ENCODE peak calls at places on chromosomes 11 and 22, in nine cellular contexts. O is iPS DF 19.7, B is neural progenitor cell, R is NCI-H1105 treated with DMSO at 0.1 percent for 48 hours, S is GM13976, T is A549, W is astrocyte of the spinal cord, X is AG20443, U is ureter. P is an unnamed sample.

GRCh38 chr11:119501777-119502405 is 78.9 kb upstream of the THY1 start:
- DNase-seq in O (no peak), B (peak; percentile 77), R (no peak), S (no peak), T (no peak), W (no peak), X (no peak), U (no peak), P (no peak)

GRCh38 chr11:118003456-118003855 is 17.3 kb downstream of the IL10RA start:
- DNase-seq in O (no peak), B (no peak), R (no peak), S (no peak), T (no peak), W (no peak), X (no peak), U (no peak), P (no peak)

GRCh38 chr22:31692186-31692886 is 30.3 kb upstream of the PISD start:
- DNase-seq in O (no peak), B (no peak), R (no peak), S (no peak), T (no peak), W (peak; percentile 50), X (no peak), U (no peak), P (no peak)

GRCh38 chr11:33830903-33831648 is 56.8 kb upstream of the FBXO3 start:
- DNase-seq in O (no peak), B (no peak), R (no peak), S (no peak), T (no peak), W (peak; percentile 35), X (no peak), U (no peak), P (no peak)

GRCh38 chr11:14388352-14388751 is 29.4 kb upstream of the RRAS2 start:
- DNase-seq in O (no peak), B (no peak), R (no peak), S (no peak), T (no peak), W (no peak), X (no peak), U (no peak), P (no peak)

GRCh38 chr11:21564813-21565212 is 628.1 kb upstream of the ANO5 start:
- DNase-seq in O (no peak), B (no peak), R (no peak), S (no peak), T (peak; percentile 42), W (no peak), X (no peak), U (no peak), P (no peak)

GRCh38 chr22:17941501-17942406 is 82.6 kb downstream of the MICAL3 start:
- DNase-seq in O (no peak), B (no peak), R (no peak), S (no peak), T (no peak), W (no peak), X (no peak), U (no peak), P (no peak)

GRCh38 chr11:71336176-71336995 is 84.0 kb upstream of the SHANK2 start:
- DNase-seq in O (no peak), B (no peak), R (no peak), S (no peak), T (peak; percentile 10), W (no peak), X (no peak), U (no peak), P (no peak)

GRCh38 chr11:108916290-108916689 is 251.4 kb downstream of the DDX10 start:
- DNase-seq in O (no peak), B (no peak), R (no peak), S (no peak), T (no peak), W (peak; percentile 30), X (peak; percentile 13), U (no peak), P (no peak)

GRCh38 chr11:1876361-1877063 is 15.2 kb downstream of the PRR33 start:
- DNase-seq in O (no peak), B (peak; percentile 65), R (no peak), S (no peak), T (peak; percentile 48), W (peak; percentile 65), X (peak; percentile 65), U (no peak), P (no peak)

GRCh38 chr11:112017538-112017937 is 7.7 kb upstream of the DLAT start:
- DNase-seq in O (no peak), B (no peak), R (no peak), S (no peak), T (no peak), W (no peak), X (peak; percentile 47), U (no peak), P (no peak)

GRCh38 chr11:96481806-96482592 is 92.2 kb downstream of the JRKL start:
- DNase-seq in O (no peak), B (no peak), R (no peak), S (no peak), T (no peak), W (no peak), X (no peak), U (no peak), P (no peak)

GRCh38 chr22:46415816-46416536 is 80.5 kb downstream of the TRMU start:
- DNase-seq in O (no peak), B (no peak), R (no peak), S (no peak), T (no peak), W (peak; percentile 72), X (peak; percentile 63), U (no peak), P (no peak)

GRCh38 chr11:85749287-85749834 is 61.6 kb downstream of the SYTL2 start:
- DNase-seq in O (no peak), B (no peak), R (no peak), S (no peak), T (no peak), W (no peak), X (no peak), U (no peak), P (no peak)

GRCh38 chr11:70106757-70107156 is 28.6 kb downstream of the ANO1 start:
- DNase-seq in O (no peak), B (no peak), R (no peak), S (no peak), T (no peak), W (no peak), X (no peak), U (no peak), P (no peak)

GRCh38 chr11:1939006-1939626 is 8.0 kb upstream of the MRPL23 start:
- DNase-seq in O (no peak), B (no peak), R (no peak), S (peak; percentile 68), T (no peak), W (no peak), X (peak; percentile 19), U (peak; percentile 37), P (peak; percentile 51)

GRCh38 chr22:31626427-31627150 is 35.4 kb downstream of the PISD start:
- DNase-seq in O (no peak), B (no peak), R (no peak), S (no peak), T (no peak), W (no peak), X (peak; percentile 74), U (no peak), P (no peak)

GRCh38 chr22:20171288-20172037 is 20.6 kb upstream of the CCDC188 start:
- DNase-seq in O (no peak), B (no peak), R (no peak), S (no peak), T (no peak), W (no peak), X (no peak), U (no peak), P (no peak)

GRCh38 chr11:94753630-94754029 is 14.5 kb upstream of the AMOTL1 start:
- DNase-seq in O (no peak), B (no peak), R (no peak), S (no peak), T (no peak), W (no peak), X (no peak), U (no peak), P (no peak)

GRCh38 chr11:71397328-71397860 is 50.8 kb downstream of the DHCR7 start:
- DNase-seq in O (no peak), B (no peak), R (no peak), S (no peak), T (no peak), W (no peak), X (no peak), U (no peak), P (no peak)

GRCh38 chr11:35800970-35801953 is 138.7 kb downstream of the TRIM44 start:
- DNase-seq in O (no peak), B (no peak), R (no peak), S (peak; percentile 25), T (no peak), W (peak; percentile 37), X (no peak), U (no peak), P (peak; percentile 26)

GRCh38 chr22:39611360-39611759 is 40.8 kb downstream of the CACNA1I start:
- DNase-seq in O (no peak), B (no peak), R (no peak), S (no peak), T (no peak), W (no peak), X (no peak), U (no peak), P (no peak)

GRCh38 chr11:65489706-65490310 is 9.0 kb upstream of the MALAT1 start:
- DNase-seq in O (no peak), B (peak; percentile 65), R (no peak), S (no peak), T (peak; percentile 40), W (peak; percentile 46), X (no peak), U (no peak), P (no peak)

GRCh38 chr11:108516125-108516524 is 17.9 kb upstream of the POGLUT3 start:
- DNase-seq in O (no peak), B (no peak), R (no peak), S (no peak), T (no peak), W (no peak), X (no peak), U (no peak), P (no peak)

GRCh38 chr11:118631109-118631508 is 23.7 kb downstream of the PHLDB1 start:
- DNase-seq in O (no peak), B (no peak), R (no peak), S (no peak), T (no peak), W (no peak), X (no peak), U (no peak), P (no peak)

GRCh38 chr11:59857444-59858434 is 8.5 kb downstream of the TCN1 start:
- DNase-seq in O (peak; percentile 15), B (no peak), R (no peak), S (no peak), T (peak; percentile 29), W (no peak), X (no peak), U (no peak), P (no peak)

GRCh38 chr11:64853709-64854108 is 9.3 kb upstream of the CDC42BPG start:
- DNase-seq in O (no peak), B (no peak), R (no peak), S (no peak), T (no peak), W (no peak), X (no peak), U (no peak), P (no peak)

GRCh38 chr22:28019360-28019759 is 100.3 kb upstream of the PITPNB start:
- DNase-seq in O (no peak), B (no peak), R (no peak), S (no peak), T (no peak), W (no peak), X (peak; percentile 37), U (peak; percentile 39), P (no peak)

GRCh38 chr11:128468106-128468505 is 119.3 kb downstream of the ETS1 start:
- DNase-seq in O (no peak), B (no peak), R (no peak), S (no peak), T (no peak), W (no peak), X (no peak), U (no peak), P (no peak)

GRCh38 chr22:40628354-40629042 is 8.0 kb downstream of the MRTFA start:
- DNase-seq in O (no peak), B (no peak), R (no peak), S (peak; percentile 47), T (no peak), W (peak; percentile 82), X (peak; percentile 47), U (no peak), P (peak; percentile 46)

GRCh38 chr22:29114392-29114791 is 41.6 kb downstream of the KREMEN1 start:
- DNase-seq in O (no peak), B (no peak), R (no peak), S (no peak), T (no peak), W (no peak), X (no peak), U (no peak), P (no peak)

P was measured in GM20000.